ENCODE peak calls at places on chromosomes 16 and 17, in four cellular contexts. R is heart right ventricle, L is T-cell, S is choroid plexus epithelial cell. B is an unnamed sample.

GRCh38 chr16:67661101-67661661 is 421 bp downstream of the PARD6A start:
- DNase-seq in L (no peak), R (peak), S (peak), B (no peak)

GRCh38 chr17:15377608-15378007 is 36.2 kb upstream of the TEKT3 start:
- DNase-seq in S (peak), L (no peak), R (no peak), B (no peak)

GRCh38 chr16:424623-425081 is 797 bp upstream of the RAB11FIP3 start:
- DNase-seq in S (no peak), L (no peak), R (peak), B (no peak)

GRCh38 chr16:87324411-87325275 is 7.5 kb upstream of the C16orf95 start:
- DNase-seq in L (peak), S (peak), R (no peak), B (peak)

GRCh38 chr16:6111390-6111789 is 1013.8 kb upstream of the EEF2KMT start:
- DNase-seq in L (no peak), S (no peak), R (no peak), B (no peak)

GRCh38 chr16:22948058-22948602 is 134.2 kb downstream of the HS3ST2 start:
- DNase-seq in R (peak), S (no peak), L (no peak), B (no peak)

GRCh38 chr16:68936729-68937631 is 93.6 kb downstream of the TANGO6 start:
- DNase-seq in R (no peak), S (peak), L (no peak), B (no peak)

GRCh38 chr17:49616546-49617205 is 41.0 kb downstream of the NXPH3 start:
- DNase-seq in S (peak), L (no peak), R (peak), B (no peak)

GRCh38 chr16:68563631-68564366 is 24.7 kb downstream of the ZFP90 start:
- DNase-seq in S (peak), R (no peak), L (no peak), B (no peak)